ENCODE peak calls at places on chromosomes 11 and 22, in four cellular contexts. E is Peyer's patch, G is NB4, R is spleen. X is an unnamed sample.

GRCh38 chr11:13207665-13208594 is 69.7 kb upstream of the BMAL1 start:
- DNase-seq in R (no peak), G (peak), E (no peak), X (no peak)

GRCh38 chr11:3195251-3196160 is 23.1 kb downstream of the MRGPRG start:
- DNase-seq in E (no peak), R (peak), G (peak), X (no peak)

GRCh38 chr11:32137263-32137662 is 46.4 kb downstream of the RCN1 start:
- DNase-seq in G (no peak), E (no peak), R (no peak), X (no peak)

GRCh38 chr11:79466411-79466810 is 25.6 kb upstream of the TENM4 start:
- DNase-seq in G (no peak), E (no peak), R (no peak), X (no peak)

GRCh38 chr22:47997612-47998011 is 1235.2 kb downstream of the TBC1D22A start:
- DNase-seq in R (no peak), G (no peak), E (no peak), X (no peak)

GRCh38 chr11:3160252-3161031 is 4.7 kb downstream of the OSBPL5 start:
- DNase-seq in E (peak), R (peak), G (peak), X (peak)

GRCh38 chr11:126426820-126427749 is 71.6 kb downstream of the ST3GAL4 start:
- DNase-seq in G (peak), E (no peak), R (no peak), X (no peak)

GRCh38 chr11:30935861-30936260 is 349.7 kb upstream of the MPPED2 start:
- DNase-seq in R (no peak), E (no peak), G (no peak), X (no peak)

GRCh38 chr11:76371170-76371569 is 9.8 kb downstream of the THAP12 start:
- DNase-seq in R (no peak), E (no peak), G (peak), X (no peak)

GRCh38 chr11:28243596-28243995 is 135.4 kb downstream of the METTL15 start:
- DNase-seq in R (no peak), E (no peak), G (no peak), X (no peak)

GRCh38 chr11:85682330-85683305 is 3.4 kb downstream of the CCDC89 start:
- DNase-seq in G (no peak), R (peak), E (peak), X (no peak)

GRCh38 chr11:115275045-115275444 is 229.2 kb downstream of the CADM1 start:
- DNase-seq in R (no peak), E (no peak), G (no peak), X (no peak)

GRCh38 chr11:85750646-85751045 is 60.3 kb downstream of the SYTL2 start:
- DNase-seq in R (no peak), G (no peak), E (no peak), X (no peak)

GRCh38 chr11:132054822-132055221 is 684.4 kb downstream of the NTM start:
- DNase-seq in E (no peak), G (no peak), R (no peak), X (no peak)

GRCh38 chr22:17239156-17239701 is 20.0 kb upstream of the ADA2 start:
- DNase-seq in E (no peak), R (no peak), G (no peak), X (no peak)

GRCh38 chr11:9858822-9859221 is 194.9 kb downstream of the SWAP70 start:
- DNase-seq in R (no peak), E (no peak), G (peak), X (no peak)

GRCh38 chr22:26515938-26516337 is 3.7 kb upstream of the TFIP11 start:
- DNase-seq in G (no peak), E (no peak), R (no peak), X (no peak)

GRCh38 chr22:23525510-23525909 is 54.6 kb downstream of the IGLL1 start:
- DNase-seq in R (peak), E (no peak), G (no peak), X (peak)

GRCh38 chr11:87528752-87529151 is 491.0 kb downstream of the TMEM135 start:
- DNase-seq in R (peak), E (no peak), G (no peak), X (no peak)

GRCh38 chr11:130095326-130095725 is 25.6 kb downstream of the APLP2 start:
- DNase-seq in R (no peak), E (no peak), G (no peak), X (no peak)

GRCh38 chr11:130097285-130097684 is 27.6 kb downstream of the APLP2 start:
- DNase-seq in G (no peak), E (no peak), R (no peak), X (no peak)

GRCh38 chr11:130096042-130096441 is 26.3 kb downstream of the APLP2 start:
- DNase-seq in E (no peak), G (no peak), R (no peak), X (no peak)

GRCh38 chr11:130094614-130095013 is 24.9 kb downstream of the APLP2 start:
- DNase-seq in E (no peak), R (no peak), G (peak), X (no peak)

DNA sequence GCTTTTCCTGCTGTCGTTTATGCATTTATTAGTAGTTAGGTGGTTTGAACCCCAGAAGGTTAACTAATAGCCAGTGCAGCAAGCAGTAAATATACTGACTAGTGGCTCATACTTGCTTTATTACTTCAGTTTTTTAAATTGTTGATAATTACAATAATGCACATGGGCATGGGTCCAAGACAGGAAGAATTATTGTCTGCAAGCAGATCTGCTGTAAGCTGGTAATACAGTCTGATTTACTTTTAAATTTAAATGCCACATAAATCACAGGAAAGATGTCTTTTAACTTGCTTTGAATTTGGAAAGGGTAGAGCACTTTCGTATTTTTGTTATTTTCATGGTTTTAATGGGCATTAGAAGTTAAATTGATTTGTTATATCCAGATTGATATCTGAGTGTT is 27.1 kb downstream of the APLP2 start:
- DNase-seq in E (no peak), R (no peak), G (no peak), X (no peak)
- TF ChIP-seq CTCF in E (no peak), R (no peak), G (no peak), X (no peak)

GRCh38 chr11:7904910-7905309 is 26.2 kb downstream of the OR10A6 start:
- DNase-seq in R (no peak), G (no peak), E (no peak), X (no peak)
- TF ChIP-seq CTCF in R (no peak), G (no peak), E (no peak), X (peak)

DNA sequence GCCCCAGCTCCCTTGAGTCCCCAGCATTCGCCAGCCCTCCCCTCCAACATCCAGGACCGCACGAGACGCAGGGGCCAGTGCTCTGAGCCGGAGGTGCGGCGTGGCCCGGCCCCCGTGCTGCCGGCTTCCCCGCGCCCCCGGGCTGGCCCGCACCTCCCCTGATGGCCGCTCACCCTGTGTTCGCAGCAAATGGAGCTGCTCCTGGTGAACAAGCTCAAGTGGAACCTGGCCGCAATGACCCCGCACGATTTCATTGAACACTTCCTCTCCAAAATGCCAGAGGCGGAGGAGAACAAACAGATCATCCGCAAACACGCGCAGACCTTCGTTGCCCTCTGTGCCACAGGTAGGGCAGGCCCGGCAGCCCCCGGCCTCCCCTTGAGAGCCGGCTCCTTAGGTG is 2.7 kb downstream of the CCND1 start:
- DNase-seq in E (no peak), G (no peak), R (no peak), X (no peak)
- TF ChIP-seq CTCF in E (no peak), G (no peak), R (no peak), X (peak)

DNA sequence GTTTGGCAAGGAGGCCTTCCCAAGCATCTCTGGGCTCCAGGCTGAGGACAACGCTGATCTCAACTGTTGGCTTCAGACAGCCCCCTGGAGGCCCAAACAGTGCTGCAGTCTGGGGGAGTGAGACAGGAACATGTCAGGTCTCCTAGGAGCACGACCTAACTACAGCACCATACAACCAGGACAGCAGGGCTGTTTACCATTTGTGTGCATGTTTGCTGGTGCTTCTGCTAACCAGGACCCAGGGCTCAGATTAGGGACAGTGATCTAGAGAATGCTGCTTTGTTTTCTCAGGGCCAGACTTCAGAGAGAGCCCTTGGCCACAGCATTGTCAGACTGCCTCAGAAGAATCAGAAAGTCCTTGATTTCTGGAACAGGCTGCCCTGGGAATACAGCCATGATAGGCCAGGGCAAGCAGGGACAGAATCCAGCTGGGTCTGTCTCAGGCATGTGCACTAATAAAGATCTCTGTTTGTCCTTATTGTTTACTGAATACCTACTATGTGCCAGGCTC is 126.5 kb downstream of the VPREB1 start:
- DNase-seq in E (no peak), G (peak), R (no peak), X (no peak)
- TF ChIP-seq CTCF in E (no peak), G (peak), R (no peak), X (no peak)

GRCh38 chr11:96091476-96091875 is 167.6 kb upstream of the MTMR2 start:
- DNase-seq in E (no peak), G (peak), R (no peak), X (no peak)
- TF ChIP-seq CTCF in E (peak), G (peak), R (peak), X (peak)